ENCODE peak calls at places on chromosomes 13 and 19, in eight cellular contexts. A, C, K, B, Q, W, U and G are unnamed samples.
A peak's percentile ranks its signal among the peaks of the same experiment; 100 is the strongest.

GRCh38 chr19:8487137-8487851 is 15.1 kb downstream of the PRAM1 start:
- DNase-seq in A (peak; percentile 26), W (peak; percentile 85), C (no peak), B (no peak), Q (no peak), K (no peak), U (peak; percentile 35), G (no peak)

GRCh38 chr13:37602743-37603381 is 4.3 kb upstream of the POSTN start:
- DNase-seq in W (no peak), B (peak; percentile 10), A (no peak), U (no peak), C (no peak), K (no peak), Q (no peak), G (peak; percentile 36)

GRCh38 chr13:76161143-76161542 is 525.0 kb downstream of the LMO7 start:
- DNase-seq in W (no peak), C (no peak), K (no peak), Q (no peak), A (no peak), U (no peak), B (no peak), G (peak; percentile 39)

GRCh38 chr13:33109801-33110200 is 93.6 kb downstream of the KL start:
- DNase-seq in Q (peak; percentile 46), A (no peak), W (no peak), K (no peak), C (no peak), U (no peak), B (no peak), G (no peak)

GRCh38 chr13:98783856-98784478 is 31.5 kb upstream of the SLC15A1 start:
- DNase-seq in Q (no peak), A (no peak), B (no peak), U (no peak), K (no peak), W (no peak), C (no peak), G (no peak)

GRCh38 chr19:56105090-56105701 is 15.9 kb downstream of the ZNF787 start:
- DNase-seq in Q (peak; percentile 44), B (peak; percentile 80), A (no peak), K (peak; percentile 30), W (peak; percentile 90), U (no peak), C (peak; percentile 72), G (peak; percentile 48)

GRCh38 chr13:103941506-103942148 is 875.4 kb upstream of the SLC10A2 start:
- DNase-seq in W (no peak), K (no peak), U (no peak), Q (no peak), C (no peak), B (no peak), A (no peak), G (peak; percentile 51)

GRCh38 chr19:34426096-34426661 is 2.0 kb upstream of the UBA2 start:
- DNase-seq in A (no peak), C (no peak), K (no peak), W (no peak), U (no peak), Q (no peak), B (no peak), G (no peak)

GRCh38 chr13:33761744-33762143 is 56.2 kb upstream of the RFC3 start:
- DNase-seq in K (no peak), W (no peak), C (no peak), U (no peak), A (no peak), Q (no peak), B (no peak), G (peak; percentile 27)

GRCh38 chr13:99221567-99222239 is 21.0 kb downstream of the UBAC2 start:
- DNase-seq in Q (no peak), W (no peak), B (no peak), K (no peak), U (no peak), A (no peak), C (no peak), G (no peak)

GRCh38 chr13:53781941-53782340 is 753.3 kb downstream of the OLFM4 start:
- DNase-seq in Q (no peak), C (no peak), K (no peak), U (no peak), A (no peak), B (peak; percentile 35), W (no peak), G (peak; percentile 1)

GRCh38 chr19:2532252-2533071 is 56.5 kb downstream of the GADD45B start:
- DNase-seq in K (no peak), U (no peak), A (no peak), C (no peak), W (no peak), B (peak; percentile 58), Q (no peak), G (peak; percentile 94)

GRCh38 chr13:18954254-18954653 is 227.4 kb downstream of the TUBA3C start:
- DNase-seq in K (no peak), Q (no peak), C (no peak), W (no peak), U (no peak), A (no peak), B (no peak), G (no peak)

GRCh38 chr13:18959996-18960395 is 221.6 kb downstream of the TUBA3C start:
- DNase-seq in Q (no peak), A (no peak), K (no peak), U (no peak), B (no peak), C (no peak), W (no peak), G (no peak)

GRCh38 chr13:18959229-18959628 is 222.4 kb downstream of the TUBA3C start:
- DNase-seq in Q (no peak), U (no peak), B (no peak), C (no peak), W (no peak), K (no peak), A (no peak), G (no peak)

GRCh38 chr13:18953139-18953930 is 228.3 kb downstream of the TUBA3C start:
- DNase-seq in U (no peak), Q (no peak), C (no peak), A (no peak), K (no peak), B (no peak), W (no peak), G (no peak)

DNA sequence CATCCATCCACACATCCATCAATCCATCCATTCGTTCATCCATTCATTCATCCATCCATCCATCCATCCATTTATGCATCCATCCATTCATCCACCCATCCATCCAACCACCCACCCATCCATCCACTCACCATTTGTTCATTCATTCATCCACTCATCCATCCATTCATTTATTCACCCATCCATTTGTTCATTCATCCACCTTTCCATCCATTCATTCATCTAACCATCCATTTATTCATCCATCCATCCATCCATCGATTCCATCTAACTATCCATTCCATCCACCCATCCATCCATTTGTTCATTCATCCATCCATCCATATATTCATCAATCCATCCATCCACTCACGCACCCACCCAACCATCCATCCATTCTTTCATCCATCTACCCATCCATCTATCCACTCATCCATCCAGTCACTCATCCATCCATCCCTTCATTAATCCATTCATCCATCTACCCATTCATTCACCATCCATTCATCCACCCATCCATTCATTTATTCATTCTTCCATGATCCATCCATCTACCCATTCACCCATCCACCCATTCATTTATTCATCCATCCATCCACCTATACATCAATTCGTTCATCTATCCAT is 225.0 kb downstream of the TUBA3C start:
- DNase-seq in Q (no peak), K (no peak), U (no peak), A (no peak), B (no peak), C (no peak), W (no peak), G (no peak)
- H3K9me3 ChIP-seq in Q (peaks cover 16% of the 10 kb centered on the region), K (no peaks in the 10 kb centered on the region), U (no peaks in the 10 kb centered on the region), A (peaks cover 3% of the 10 kb centered on the region), B (no peaks in the 10 kb centered on the region), C (no peaks in the 10 kb centered on the region), W (peaks cover 12% of the 10 kb centered on the region), G (no peaks in the 10 kb centered on the region)

GRCh38 chr13:28463481-28463880 is 31.4 kb downstream of the FLT1 start:
- DNase-seq in U (no peak), C (no peak), W (no peak), K (no peak), B (no peak), Q (no peak), A (no peak), G (no peak)

GRCh38 chr13:28467034-28467433 is 27.9 kb downstream of the FLT1 start:
- DNase-seq in W (no peak), K (no peak), B (no peak), A (no peak), U (no peak), C (no peak), Q (no peak), G (no peak)

GRCh38 chr13:28467886-28468519 is 26.9 kb downstream of the FLT1 start:
- DNase-seq in W (no peak), C (no peak), K (no peak), U (no peak), B (no peak), A (no peak), Q (no peak), G (no peak)

GRCh38 chr13:28466151-28466550 is 28.8 kb downstream of the FLT1 start:
- DNase-seq in B (no peak), U (no peak), K (no peak), C (no peak), Q (no peak), A (no peak), W (no peak), G (no peak)

DNA sequence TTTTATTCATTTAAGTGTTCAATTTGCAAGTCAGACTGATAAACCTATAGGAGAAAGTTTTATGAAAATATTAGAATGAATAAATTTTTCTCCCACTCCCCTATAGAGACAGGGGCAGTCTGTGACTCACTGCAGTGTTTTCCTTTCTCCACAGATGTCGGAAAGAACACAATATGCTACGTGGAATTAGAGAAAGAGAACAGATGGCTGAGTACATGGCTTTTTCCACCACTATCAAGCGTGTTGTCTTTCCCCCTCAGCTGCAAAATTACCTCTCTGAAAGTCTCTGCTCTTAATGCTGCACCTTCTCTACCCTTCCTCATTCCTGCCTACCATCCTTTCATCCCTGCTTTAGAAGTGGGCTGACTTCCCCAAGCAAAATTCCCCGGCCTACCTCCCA is 30.1 kb downstream of the FLT1 start:
- DNase-seq in C (no peak), B (no peak), W (no peak), U (no peak), A (no peak), Q (no peak), K (no peak), G (no peak)
- H3K4me3 ChIP-seq in C (no peak overlapping the region), B (no peak overlapping the region), W (no peak overlapping the region), U (no peak overlapping the region), A (no peak overlapping the region), Q (no peak overlapping the region), K (no peak overlapping the region), G (no peak overlapping the region)

DNA sequence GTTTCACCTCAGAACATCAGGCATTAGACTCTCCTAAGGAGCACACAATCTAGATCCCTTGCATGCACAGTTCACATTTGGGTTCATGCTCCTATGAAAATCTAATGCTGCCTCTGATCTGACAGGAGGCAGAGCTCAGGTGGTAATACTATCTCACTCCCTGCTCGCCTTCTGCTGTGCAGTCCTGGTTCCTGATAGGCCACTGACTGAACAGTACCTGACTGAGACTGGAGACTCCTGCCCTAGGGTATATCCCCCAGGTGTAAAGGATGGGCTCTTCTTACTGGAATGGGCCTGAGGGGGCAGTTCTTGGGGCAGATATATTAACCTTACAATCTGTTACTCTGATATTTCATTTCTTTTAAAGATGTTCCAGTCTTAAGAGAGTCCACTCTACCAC is 6.3 kb downstream of the OBI1 start:
- DNase-seq in U (no peak), C (no peak), K (no peak), W (no peak), A (no peak), Q (no peak), B (no peak), G (no peak)
- H3K4me1 ChIP-seq in U (peaks cover 39% of the 10 kb centered on the region), C (peaks cover 24% of the 10 kb centered on the region), K (peaks cover 3% of the 10 kb centered on the region), W (peaks cover 22% of the 10 kb centered on the region), A (peaks cover 5% of the 10 kb centered on the region), Q (peaks cover 14% of the 10 kb centered on the region), B (peaks cover 20% of the 10 kb centered on the region), G (no peaks in the 10 kb centered on the region)

GRCh38 chr13:111541752-111542529 is 221.5 kb downstream of the TEX29 start:
- DNase-seq in Q (no peak), U (no peak), A (no peak), C (no peak), W (no peak), K (no peak), B (no peak), G (no peak)
- H3K9me3 ChIP-seq in Q (no peaks in the 10 kb centered on the region), U (no peaks in the 10 kb centered on the region), A (no peaks in the 10 kb centered on the region), C (no peaks in the 10 kb centered on the region), W (no peaks in the 10 kb centered on the region), K (no peaks in the 10 kb centered on the region), B (no peaks in the 10 kb centered on the region), G (no peaks in the 10 kb centered on the region)